ENCODE peak calls at places on chromosomes 11 and 22, in four cellular contexts. B is spleen, Y is sigmoid colon, G is Panc1. T is an unnamed sample.

GRCh38 chr22:19880786-19881569 is 26.3 kb upstream of the GNB1L start:
- DNase-seq in B (peak; percentile 68), Y (peak; percentile 74), G (peak; percentile 57), T (no peak)

GRCh38 chr11:44120169-44120568 is 24.7 kb downstream of the EXT2 start:
- DNase-seq in Y (no peak), B (no peak), G (no peak), T (no peak)

GRCh38 chr22:50530857-50531545 is 1.2 kb upstream of the TYMP start:
- DNase-seq in Y (peak; percentile 94), G (no peak), B (peak; percentile 98), T (peak; percentile 86)

GRCh38 chr22:21857501-21857914 is 9.9 kb downstream of the MAPK1 start:
- DNase-seq in Y (no peak), B (no peak), G (no peak), T (no peak)

GRCh38 chr11:47565340-47566165 is at the start of gene PTPMT1:
- DNase-seq in G (no peak), B (peak; percentile 94), Y (peak; percentile 87), T (peak; percentile 69)

GRCh38 chr11:125016413-125016812 is 46.7 kb upstream of the SLC37A2 start:
- DNase-seq in B (no peak), Y (no peak), G (no peak), T (no peak)

GRCh38 chr22:40826984-40827741 is 8.0 kb upstream of the SLC25A17 start:
- DNase-seq in Y (no peak), B (no peak), G (no peak), T (no peak)

GRCh38 chr22:46535876-46536558 is 1.4 kb downstream of the CELSR1 start:
- DNase-seq in B (no peak), G (no peak), Y (no peak), T (no peak)

GRCh38 chr11:60855726-60856633 is at the start of gene PTGDR2:
- DNase-seq in Y (no peak), B (peak; percentile 38), G (no peak), T (no peak)

GRCh38 chr11:130585545-130585944 is 137.1 kb downstream of the ADAMTS15 start:
- DNase-seq in G (no peak), Y (no peak), B (no peak), T (no peak)

GRCh38 chr11:5366856-5367255 is 15.5 kb downstream of the OR51B6 start:
- DNase-seq in G (no peak), Y (no peak), B (no peak), T (no peak)

GRCh38 chr11:72576661-72577060 is 97.6 kb downstream of the PDE2A start:
- DNase-seq in Y (no peak), B (no peak), G (no peak), T (no peak)

GRCh38 chr11:128516886-128517285 is 70.5 kb downstream of the ETS1 start:
- DNase-seq in G (no peak), Y (no peak), B (no peak), T (no peak)

GRCh38 chr11:112697779-112698178 is 263.4 kb upstream of the NCAM1 start:
- DNase-seq in B (no peak), G (no peak), Y (no peak), T (no peak)

GRCh38 chr22:39147335-39148023 is 5.0 kb downstream of the CBX7 start:
- DNase-seq in B (peak; percentile 74), Y (peak; percentile 47), G (no peak), T (no peak)

GRCh38 chr22:40388231-40388630 is 17.8 kb downstream of the SGSM3 start:
- DNase-seq in B (no peak), Y (no peak), G (no peak), T (no peak)

GRCh38 chr11:120141144-120142071 is 3.5 kb upstream of the TRIM29 start:
- DNase-seq in G (no peak), Y (no peak), B (no peak), T (no peak)

GRCh38 chr11:2582436-2582931 is 117.3 kb downstream of the KCNQ1OT1 start:
- DNase-seq in B (peak; percentile 60), G (no peak), Y (no peak), T (no peak)

GRCh38 chr22:36548606-36549005 is 19.6 kb upstream of the EIF3D start:
- DNase-seq in G (no peak), B (no peak), Y (no peak), T (no peak)

GRCh38 chr22:38973289-38974169 is 8.6 kb upstream of the APOBEC3B start:
- DNase-seq in Y (no peak), B (peak; percentile 74), G (peak; percentile 38), T (no peak)

GRCh38 chr11:76592025-76592914 is 78.3 kb downstream of the LRRC32 start:
- DNase-seq in Y (no peak), B (no peak), G (no peak), T (no peak)

GRCh38 chr11:120956710-120957500 is 67.0 kb upstream of the TBCEL start:
- DNase-seq in Y (no peak), G (no peak), B (peak; percentile 78), T (peak; percentile 22)

GRCh38 chr11:96278039-96278897 is 64.7 kb downstream of the MAML2 start:
- DNase-seq in B (no peak), Y (no peak), G (no peak), T (no peak)

GRCh38 chr11:18785416-18785815 is 6.2 kb downstream of the PTPN5 start:
- DNase-seq in G (no peak), Y (no peak), B (no peak), T (no peak)

GRCh38 chr11:131511794-131512193 is 141.4 kb downstream of the NTM start:
- DNase-seq in G (peak; percentile 2), Y (no peak), B (no peak), T (peak; percentile 20)

GRCh38 chr11:10454902-10455631 is at the start of gene AMPD3:
- DNase-seq in B (peak; percentile 81), Y (peak; percentile 80), G (peak; percentile 96), T (peak; percentile 26)

GRCh38 chr11:47236482-47236881 is 12.1 kb downstream of the ACP2 start:
- DNase-seq in Y (no peak), G (no peak), B (no peak), T (no peak)

GRCh38 chr11:75347781-75348613 is 3.5 kb downstream of the ARRB1 start:
- DNase-seq in Y (peak; percentile 91), G (no peak), B (no peak), T (no peak)

GRCh38 chr11:35615911-35616900 is 2.1 kb upstream of the FJX1 start:
- DNase-seq in B (no peak), Y (no peak), G (no peak), T (peak; percentile 36)

GRCh38 chr11:121661796-121662508 is 209.2 kb upstream of the SORL1-AS1 start:
- DNase-seq in B (no peak), Y (no peak), G (no peak), T (no peak)

GRCh38 chr11:24386551-24387404 is 110.1 kb upstream of the LUZP2 start:
- DNase-seq in B (no peak), G (no peak), Y (no peak), T (no peak)

GRCh38 chr11:65452806-65453490 is 30.4 kb downstream of the NEAT1 start:
- DNase-seq in G (no peak), B (no peak), Y (no peak), T (no peak)

GRCh38 chr11:65459552-65459951 is 37.0 kb downstream of the NEAT1 start:
- DNase-seq in B (peak; percentile 42), G (no peak), Y (peak; percentile 58), T (no peak)

GRCh38 chr11:65454311-65454695 is 31.7 kb downstream of the NEAT1 start:
- DNase-seq in Y (peak; percentile 68), B (no peak), G (no peak), T (no peak)

GRCh38 chr11:65456418-65456817 is 33.8 kb downstream of the NEAT1 start:
- DNase-seq in B (no peak), G (no peak), Y (no peak), T (no peak)

GRCh38 chr11:65454696-65455456 is 32.3 kb downstream of the NEAT1 start:
- DNase-seq in G (no peak), B (peak; percentile 95), Y (peak; percentile 97), T (peak; percentile 82)
- TF ChIP-seq CTCF in G (no peak), B (no peak), Y (no peak), T (no peak)

GRCh38 chr22:37749831-37750595 is 53.2 kb downstream of the TRIOBP start:
- DNase-seq in G (no peak), B (no peak), Y (no peak), T (no peak)
- TF ChIP-seq POLR2AphosphoS5 in G (no peak), B (peak; percentile 57), Y (no peak), T (no peak)

DNA sequence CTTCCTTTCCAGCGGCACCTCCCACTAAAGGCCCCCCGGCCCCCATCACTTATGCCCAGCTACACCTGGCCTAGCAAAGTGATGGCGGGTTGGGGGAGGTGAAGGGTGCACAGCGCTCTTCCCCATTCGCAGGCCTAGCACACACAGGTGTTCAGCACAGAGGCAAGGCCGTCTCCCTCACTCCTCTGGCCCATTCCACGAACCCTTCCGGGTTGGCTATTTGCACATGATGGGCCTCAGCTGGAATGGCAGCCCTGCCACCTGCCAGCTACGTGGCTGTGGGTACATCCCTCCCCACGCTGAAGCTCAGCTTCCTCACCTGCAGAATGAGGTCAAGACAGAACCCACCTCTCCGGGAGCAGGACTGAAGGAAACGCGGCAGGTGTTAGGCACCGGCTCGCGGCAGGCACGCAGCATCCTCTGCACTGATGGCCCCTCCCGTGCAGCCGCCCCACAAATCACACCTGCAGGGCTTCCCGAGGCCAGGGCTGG is 4.8 kb downstream of the KIAA0930 start:
- DNase-seq in Y (no peak), G (no peak), B (peak; percentile 79), T (no peak)
- H3K27ac ChIP-seq in Y (no peak overlapping the region), G (no peak overlapping the region), B (peak overlapping the region; percentile 82), T (peak overlapping the region; percentile 96)

GRCh38 chr22:31141551-31141950 is 1.2 kb upstream of the PLA2G3 start:
- DNase-seq in Y (no peak), B (no peak), G (no peak), T (no peak)

GRCh38 chr22:31139066-31139465 is 1.2 kb downstream of the PLA2G3 start:
- DNase-seq in B (no peak), Y (no peak), G (no peak), T (no peak)

GRCh38 chr22:31140746-31141145 is 438 bp upstream of the PLA2G3 start:
- DNase-seq in G (no peak), Y (no peak), B (no peak), T (no peak)

GRCh38 chr22:31138126-31138525 is 2.2 kb downstream of the PLA2G3 start:
- DNase-seq in B (no peak), G (no peak), Y (no peak), T (no peak)

GRCh38 chr22:31139866-31140716 is at the start of gene PLA2G3:
- DNase-seq in Y (no peak), B (no peak), G (no peak), T (no peak)
- TF ChIP-seq CTCF in Y (no peak), B (no peak), G (no peak), T (no peak)

GRCh38 chr11:22460181-22460580 is 122.0 kb downstream of the SLC17A6 start:
- DNase-seq in Y (no peak), G (no peak), B (no peak), T (no peak)

GRCh38 chr11:22459053-22459452 is 120.9 kb downstream of the SLC17A6 start:
- DNase-seq in G (no peak), B (no peak), Y (no peak), T (no peak)

GRCh38 chr11:22454461-22454860 is 116.3 kb downstream of the SLC17A6 start:
- DNase-seq in G (no peak), B (no peak), Y (no peak), T (no peak)

GRCh38 chr11:22458141-22458540 is 120.0 kb downstream of the SLC17A6 start:
- DNase-seq in G (no peak), Y (no peak), B (no peak), T (no peak)

GRCh38 chr11:22456993-22457748 is 119.0 kb downstream of the SLC17A6 start:
- DNase-seq in B (no peak), G (no peak), Y (no peak), T (no peak)
- TF ChIP-seq POLR2AphosphoS5 in B (no peak), G (no peak), Y (no peak), T (no peak)